ENCODE peak calls at places on chromosomes 5 and 9, in seven cellular contexts. C, Q, L, F, R, E and P are unnamed samples.

GRCh38 chr9:123942542-123942941 is 12.6 kb upstream of the DENND1A start:
- DNase-seq in L (no peak), F (no peak), E (no peak), C (no peak), Q (no peak), R (no peak), P (no peak)

GRCh38 chr9:134571946-134572914 is 69.4 kb upstream of the COL5A1 start:
- DNase-seq in R (no peak), Q (no peak), C (no peak), E (no peak), L (peak), F (no peak), P (no peak)

GRCh38 chr9:96858018-96858573 is 3.8 kb upstream of the ZNF782 start:
- DNase-seq in R (no peak), L (no peak), C (peak), Q (no peak), F (peak), E (no peak), P (peak)

GRCh38 chr5:143078321-143078720 is 308.1 kb downstream of the ARHGAP26 start:
- DNase-seq in L (no peak), Q (no peak), F (no peak), E (no peak), C (no peak), R (no peak), P (no peak)

GRCh38 chr9:27701664-27702063 is 128.4 kb upstream of the C9orf72 start:
- DNase-seq in C (peak), L (no peak), R (no peak), Q (no peak), F (peak), E (no peak), P (no peak)

GRCh38 chr5:58544195-58544594 is 38.7 kb upstream of the RAB3C start:
- DNase-seq in L (no peak), F (no peak), R (no peak), Q (no peak), E (no peak), C (peak), P (no peak)

GRCh38 chr9:133613396-133613795 is 4.2 kb upstream of the FAM163B start:
- DNase-seq in R (no peak), L (no peak), C (no peak), F (no peak), E (no peak), Q (no peak), P (no peak)

GRCh38 chr9:128153947-128154695 is 4.9 kb downstream of the LCN2 start:
- DNase-seq in L (no peak), Q (no peak), R (no peak), E (no peak), C (no peak), F (no peak), P (no peak)

GRCh38 chr9:95981741-95982390 is 106.4 kb downstream of the ERCC6L2 start:
- DNase-seq in L (no peak), E (no peak), R (no peak), C (no peak), Q (no peak), F (no peak), P (peak)

GRCh38 chr5:24232929-24233328 is 411.8 kb downstream of the CDH10 start:
- DNase-seq in R (no peak), C (no peak), L (no peak), F (no peak), Q (no peak), E (no peak), P (no peak)

GRCh38 chr9:3863114-3863528 is 337.3 kb upstream of the RFX3 start:
- DNase-seq in F (peak), Q (peak), C (peak), E (no peak), L (no peak), R (no peak), P (peak)

GRCh38 chr5:177980776-177981175 is 15.3 kb downstream of the PROP1 start:
- DNase-seq in Q (no peak), E (no peak), F (no peak), C (no peak), L (no peak), R (no peak), P (no peak)

GRCh38 chr5:60295423-60295822 is 401.9 kb upstream of the PDE4D start:
- DNase-seq in R (peak), E (no peak), C (peak), L (no peak), F (peak), Q (peak), P (peak)

GRCh38 chr9:97859346-97859745 is 6.3 kb downstream of the FOXE1 start:
- DNase-seq in F (no peak), L (no peak), E (no peak), R (no peak), C (no peak), Q (no peak), P (no peak)

GRCh38 chr5:33153891-33154290 is 286.9 kb upstream of the TARS1 start:
- DNase-seq in C (peak), R (no peak), L (no peak), Q (no peak), F (no peak), E (no peak), P (no peak)

GRCh38 chr9:82540175-82540574 is 522.8 kb downstream of the RASEF start:
- DNase-seq in E (no peak), C (peak), F (no peak), R (no peak), Q (no peak), L (no peak), P (no peak)

GRCh38 chr5:139919308-139919707 is 123.7 kb downstream of the PSD2 start:
- DNase-seq in E (no peak), R (no peak), F (no peak), Q (no peak), C (no peak), L (no peak), P (no peak)

GRCh38 chr9:16039988-16040761 is 487.3 kb downstream of the CCDC171 start:
- DNase-seq in C (no peak), Q (no peak), F (no peak), R (peak), L (no peak), E (no peak), P (no peak)

GRCh38 chr9:79700607-79701330 is 129.0 kb downstream of the TLE4 start:
- DNase-seq in R (no peak), E (no peak), Q (no peak), F (no peak), C (no peak), L (no peak), P (no peak)

GRCh38 chr9:129252937-129253819 is 75.1 kb upstream of the IER5L start:
- DNase-seq in L (peak), F (no peak), R (no peak), E (no peak), C (no peak), Q (no peak), P (no peak)

GRCh38 chr9:35112257-35113020 is 3.2 kb downstream of the ATOSB start:
- DNase-seq in L (no peak), Q (no peak), F (no peak), R (no peak), C (peak), E (no peak), P (peak)

GRCh38 chr5:158140120-158140778 is 281.3 kb upstream of the CLINT1 start:
- DNase-seq in Q (no peak), E (no peak), L (peak), F (no peak), C (no peak), R (no peak), P (no peak)

GRCh38 chr5:158899792-158900191 is 199.9 kb downstream of the EBF1 start:
- DNase-seq in E (no peak), Q (no peak), R (no peak), F (no peak), L (peak), C (no peak), P (no peak)

GRCh38 chr5:96037128-96037527 is 75.5 kb upstream of the ELL2 start:
- DNase-seq in R (no peak), E (no peak), Q (no peak), F (no peak), C (peak), L (no peak), P (no peak)

GRCh38 chr5:142145106-142145900 is 36.7 kb downstream of the NDFIP1 start:
- DNase-seq in F (peak), L (peak), C (peak), E (peak), R (peak), Q (peak), P (peak)

GRCh38 chr5:137336565-137337120 is 162.5 kb downstream of the SPOCK1 start:
- DNase-seq in F (no peak), E (no peak), C (no peak), Q (no peak), R (no peak), L (no peak), P (no peak)

GRCh38 chr5:38660194-38660668 is 103.8 kb upstream of the LIFR start:
- DNase-seq in C (no peak), L (no peak), R (no peak), Q (no peak), E (no peak), F (no peak), P (no peak)

GRCh38 chr9:87381746-87382145 is 115.9 kb upstream of the DAPK1 start:
- DNase-seq in F (no peak), E (no peak), L (no peak), R (no peak), C (no peak), Q (no peak), P (no peak)

GRCh38 chr9:11973011-11973410 is 720.2 kb upstream of the TYRP1 start:
- DNase-seq in R (peak), C (no peak), L (no peak), Q (no peak), F (peak), E (no peak), P (no peak)

GRCh38 chr5:37619353-37619752 is 220.5 kb downstream of the GDNF start:
- DNase-seq in L (no peak), E (no peak), R (no peak), F (peak), C (peak), Q (no peak), P (no peak)

GRCh38 chr5:169160405-169160901 is 140.5 kb downstream of the SLIT3 start:
- DNase-seq in F (no peak), L (no peak), R (no peak), C (peak), E (no peak), Q (no peak), P (no peak)

GRCh38 chr5:65395526-65396155 is 86.1 kb downstream of the ADAMTS6 start:
- DNase-seq in Q (no peak), E (no peak), C (peak), F (no peak), R (no peak), L (no peak), P (peak)

GRCh38 chr5:98454407-98454806 is 319.1 kb upstream of the RGMB start:
- DNase-seq in R (no peak), Q (no peak), F (no peak), C (peak), E (no peak), L (no peak), P (no peak)

GRCh38 chr5:135263022-135263668 is 135.9 kb downstream of the MACROH2A1 start:
- DNase-seq in C (no peak), E (no peak), Q (no peak), R (no peak), F (no peak), L (no peak), P (no peak)

GRCh38 chr5:132473019-132473531 is 17.5 kb downstream of the IRF1 start:
- DNase-seq in E (peak), R (no peak), L (peak), C (no peak), Q (no peak), F (no peak), P (no peak)

GRCh38 chr5:158569534-158569933 is 530.2 kb downstream of the EBF1 start:
- DNase-seq in R (peak), E (no peak), L (no peak), F (no peak), C (no peak), Q (no peak), P (no peak)

GRCh38 chr5:127997131-127997775 is 86.3 kb upstream of the SLC12A2 start:
- DNase-seq in R (no peak), F (no peak), L (no peak), C (no peak), Q (no peak), E (no peak), P (peak)

GRCh38 chr5:152542741-152543140 is 137.7 kb upstream of the NMUR2 start:
- DNase-seq in Q (peak), R (no peak), E (no peak), F (no peak), C (peak), L (no peak), P (no peak)

GRCh38 chr9:93598647-93599241 is 22.4 kb downstream of the PHF2 start:
- DNase-seq in Q (no peak), F (no peak), E (no peak), C (peak), L (peak), R (no peak), P (peak)